ENCODE peak calls at places on chromosomes 7 and 10, in four cellular contexts. One of them, this sample, is unnamed.

GRCh38 chr7:74345970-74346369 is 56.8 kb downstream of the CLIP2 start:
- DNase-seq in HepG2: no peak
- DNase-seq in K562: no peak
- DNase-seq in GM12878: no peak
- DNase-seq in this sample: no peak

GRCh38 chr7:82722946-82723345 is 279.4 kb upstream of the CACNA2D1 start:
- DNase-seq in HepG2: no peak
- DNase-seq in GM12878: no peak
- DNase-seq in K562: no peak
- DNase-seq in this sample: no peak

GRCh38 chr7:92730808-92731207 is 105.6 kb downstream of the CDK6 start:
- DNase-seq in HepG2: no peak
- DNase-seq in K562: no peak
- DNase-seq in GM12878: no peak
- DNase-seq in this sample: no peak

GRCh38 chr7:73449422-73449821 is 15.8 kb downstream of the FZD9 start:
- DNase-seq in HepG2: no peak
- DNase-seq in GM12878: no peak
- DNase-seq in K562: no peak
- DNase-seq in this sample: no peak

GRCh38 chr10:32271617-32272016 is 75.3 kb downstream of the EPC1 start:
- DNase-seq in GM12878: no peak
- DNase-seq in HepG2: no peak
- DNase-seq in K562: no peak
- DNase-seq in this sample: no peak

GRCh38 chr7:19249281-19249680 is 104.1 kb upstream of the FERD3L start:
- DNase-seq in K562: no peak
- DNase-seq in GM12878: no peak
- DNase-seq in HepG2: no peak
- DNase-seq in this sample: no peak

GRCh38 chr7:2002561-2003450 is 229.9 kb downstream of the MAD1L1 start:
- DNase-seq in K562: no peak
- DNase-seq in GM12878: no peak
- DNase-seq in HepG2: no peak
- DNase-seq in this sample: peak

GRCh38 chr10:1520909-1521565 is 216.3 kb downstream of the ADARB2 start:
- DNase-seq in HepG2: no peak
- DNase-seq in K562: no peak
- DNase-seq in GM12878: no peak
- DNase-seq in this sample: no peak

GRCh38 chr7:91644251-91644650 is 236.3 kb downstream of the MTERF1 start:
- DNase-seq in K562: no peak
- DNase-seq in HepG2: no peak
- DNase-seq in GM12878: no peak
- DNase-seq in this sample: no peak

GRCh38 chr10:119516381-119517234 is 25.9 kb downstream of the RGS10 start:
- DNase-seq in HepG2: no peak
- DNase-seq in GM12878: peak
- DNase-seq in K562: peak
- DNase-seq in this sample: no peak

GRCh38 chr7:832292-832967 is at the start of gene SUN1:
- DNase-seq in GM12878: peak
- DNase-seq in K562: no peak
- DNase-seq in HepG2: peak
- DNase-seq in this sample: no peak

GRCh38 chr10:119250641-119251314 is 43.4 kb downstream of the GRK5 start:
- DNase-seq in GM12878: no peak
- DNase-seq in HepG2: no peak
- DNase-seq in K562: peak
- DNase-seq in this sample: no peak

GRCh38 chr7:143909863-143910262 is 7.9 kb upstream of the TCAF1 start:
- DNase-seq in GM12878: no peak
- DNase-seq in K562: no peak
- DNase-seq in HepG2: no peak
- DNase-seq in this sample: no peak

GRCh38 chr7:27774717-27775328 is 34.9 kb downstream of the TAX1BP1 start:
- DNase-seq in K562: peak
- DNase-seq in GM12878: no peak
- DNase-seq in HepG2: peak
- DNase-seq in this sample: no peak

GRCh38 chr10:130807721-130808120 is 503.8 kb downstream of the TCERG1L start:
- DNase-seq in HepG2: no peak
- DNase-seq in K562: no peak
- DNase-seq in GM12878: no peak
- DNase-seq in this sample: no peak

GRCh38 chr7:150322114-150322832 is 882 bp upstream of the LRRC61 start:
- DNase-seq in K562: peak
- DNase-seq in HepG2: peak
- DNase-seq in GM12878: no peak
- DNase-seq in this sample: no peak

GRCh38 chr7:135911091-135911490 is 66.1 kb downstream of the MTPN start:
- DNase-seq in GM12878: no peak
- DNase-seq in K562: peak
- DNase-seq in HepG2: no peak
- DNase-seq in this sample: no peak

GRCh38 chr10:23522345-23522744 is 83.5 kb downstream of the OTUD1 start:
- DNase-seq in HepG2: no peak
- DNase-seq in GM12878: no peak
- DNase-seq in K562: no peak
- DNase-seq in this sample: no peak

GRCh38 chr10:3239066-3239919 is 66.7 kb upstream of the PITRM1 start:
- DNase-seq in GM12878: no peak
- DNase-seq in K562: peak
- DNase-seq in HepG2: peak
- DNase-seq in this sample: peak

GRCh38 chr10:116170815-116171250 is 102.2 kb downstream of the GFRA1 start:
- DNase-seq in HepG2: no peak
- DNase-seq in K562: no peak
- DNase-seq in GM12878: no peak
- DNase-seq in this sample: no peak

GRCh38 chr7:4715385-4715770 is 33.3 kb downstream of the FOXK1 start:
- DNase-seq in K562: no peak
- DNase-seq in HepG2: peak
- DNase-seq in GM12878: no peak
- DNase-seq in this sample: no peak

GRCh38 chr7:43758029-43758860 is at the start of gene BLVRA:
- DNase-seq in GM12878: no peak
- DNase-seq in K562: peak
- DNase-seq in HepG2: peak
- DNase-seq in this sample: peak

GRCh38 chr10:101817542-101818118 is 614 bp downstream of the OGA start:
- DNase-seq in HepG2: no peak
- DNase-seq in GM12878: no peak
- DNase-seq in K562: peak
- DNase-seq in this sample: no peak
- TF ChIP-seq SP1 in HepG2: no peak
- TF ChIP-seq SP1 in GM12878: no peak
- TF ChIP-seq SP1 in K562: peak
- TF ChIP-seq SP1 in this sample: no peak

DNA sequence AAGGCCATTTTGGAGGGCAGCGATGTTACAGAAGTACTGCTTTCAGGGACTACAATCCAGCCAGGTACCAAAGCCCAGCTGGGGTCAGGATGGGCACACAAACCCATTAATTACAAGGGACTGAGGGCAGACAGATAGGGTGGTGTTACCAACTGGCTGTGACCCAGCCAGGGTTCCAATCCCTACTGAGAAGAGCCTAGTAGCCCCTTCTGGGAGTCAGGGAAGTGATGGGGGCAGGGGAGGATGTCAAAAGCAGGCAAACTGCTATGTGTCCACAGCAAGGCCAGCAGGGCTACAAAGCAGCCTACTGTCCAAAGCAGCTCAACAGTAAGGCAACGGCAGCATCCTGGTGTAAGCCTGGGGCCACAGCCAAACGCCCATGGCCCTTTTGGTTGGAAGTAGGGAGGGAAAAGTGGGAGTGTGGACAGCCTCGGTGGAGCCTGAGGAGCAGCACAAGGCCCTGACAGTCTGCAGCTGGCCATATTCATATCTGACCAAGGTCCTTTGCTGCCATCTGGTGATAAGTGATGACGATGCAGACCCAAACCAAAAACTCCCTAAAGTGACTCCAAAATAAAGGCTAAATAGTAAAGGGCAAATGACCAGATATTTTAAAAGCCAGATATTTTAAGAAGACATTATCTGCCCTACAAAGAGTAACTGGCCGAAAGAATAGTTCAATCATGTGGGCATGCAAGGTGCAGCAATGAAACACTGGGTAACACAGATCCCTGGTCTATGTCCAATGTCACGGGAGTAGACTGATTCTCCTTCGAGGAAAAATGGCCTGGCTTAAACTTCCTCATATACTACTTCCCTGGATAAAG is 56.9 kb downstream of the XPNPEP1 start:
- DNase-seq in HepG2: no peak
- DNase-seq in GM12878: no peak
- DNase-seq in K562: peak
- DNase-seq in this sample: no peak
- TF ChIP-seq ETV6 in HepG2: no peak
- TF ChIP-seq ETV6 in GM12878: no peak
- TF ChIP-seq ETV6 in K562: no peak
- TF ChIP-seq ETV6 in this sample: no peak

DNA sequence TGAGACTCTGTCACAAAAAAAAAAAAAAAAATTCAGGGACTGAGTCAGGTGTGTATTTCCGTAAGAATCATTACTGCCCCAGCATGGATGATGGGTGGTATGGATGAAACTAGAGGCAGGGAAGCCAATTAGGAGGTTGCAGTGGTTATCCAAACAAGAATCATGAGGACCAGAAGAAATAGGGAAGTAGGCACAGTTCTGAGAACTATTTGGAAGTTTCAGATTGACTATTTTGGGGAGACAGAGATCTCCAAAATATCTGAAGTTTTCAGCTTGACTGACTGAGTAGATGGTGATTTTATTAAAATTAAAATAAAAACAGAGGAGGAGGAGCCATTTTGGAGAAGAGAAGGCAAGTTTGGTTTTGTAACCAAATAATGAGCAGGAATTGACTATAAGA is 119.4 kb upstream of the NRBF2 start:
- DNase-seq in HepG2: no peak
- DNase-seq in GM12878: no peak
- DNase-seq in K562: no peak
- DNase-seq in this sample: no peak
- TF ChIP-seq SP1 in HepG2: no peak
- TF ChIP-seq SP1 in GM12878: no peak
- TF ChIP-seq SP1 in K562: no peak
- TF ChIP-seq SP1 in this sample: no peak

GRCh38 chr7:104296900-104297299 is 31.5 kb upstream of the LHFPL3 start:
- DNase-seq in GM12878: no peak
- DNase-seq in HepG2: peak
- DNase-seq in K562: no peak
- DNase-seq in this sample: no peak
- TF ChIP-seq ETV6 in GM12878: no peak
- TF ChIP-seq ETV6 in HepG2: no peak
- TF ChIP-seq ETV6 in K562: no peak
- TF ChIP-seq ETV6 in this sample: no peak

DNA sequence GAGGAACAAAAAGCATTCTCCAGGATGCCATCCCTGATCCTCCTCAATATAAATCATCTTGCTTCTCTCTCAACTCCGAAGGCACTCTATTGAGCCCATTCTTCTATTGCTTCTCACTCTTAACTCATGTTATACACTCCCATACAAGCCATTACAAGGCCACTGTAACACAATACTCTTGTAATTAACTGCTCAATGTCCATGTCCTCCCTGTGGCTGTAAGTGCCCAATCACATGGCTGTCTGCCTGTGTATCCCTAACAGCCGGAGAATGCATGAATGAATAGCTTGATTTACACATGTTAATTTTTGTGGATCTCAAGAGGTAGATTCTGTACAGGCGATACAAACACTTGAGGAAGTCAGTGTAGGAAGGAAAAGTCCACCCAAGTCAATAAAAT is 215.6 kb downstream of the DOCK4 start:
- DNase-seq in HepG2: no peak
- DNase-seq in K562: no peak
- DNase-seq in GM12878: no peak
- DNase-seq in this sample: no peak
- TF ChIP-seq SP1 in HepG2: no peak
- TF ChIP-seq SP1 in K562: no peak
- TF ChIP-seq SP1 in GM12878: no peak
- TF ChIP-seq SP1 in this sample: no peak

GRCh38 chr7:77538186-77538907 is 1.3 kb downstream of the PTPN12 start:
- DNase-seq in HepG2: peak
- DNase-seq in K562: peak
- DNase-seq in GM12878: no peak
- DNase-seq in this sample: peak

GRCh38 chr7:77537136-77537594 is at the start of gene PTPN12:
- DNase-seq in HepG2: no peak
- DNase-seq in GM12878: no peak
- DNase-seq in K562: no peak
- DNase-seq in this sample: peak

GRCh38 chr7:77536413-77537135 is 521 bp upstream of the PTPN12 start:
- DNase-seq in GM12878: peak
- DNase-seq in HepG2: peak
- DNase-seq in K562: peak
- DNase-seq in this sample: peak

GRCh38 chr7:77538908-77539212 is 1.8 kb downstream of the PTPN12 start:
- DNase-seq in GM12878: no peak
- DNase-seq in HepG2: no peak
- DNase-seq in K562: no peak
- DNase-seq in this sample: no peak

GRCh38 chr7:77537595-77538185 is 595 bp downstream of the PTPN12 start:
- DNase-seq in HepG2: peak
- DNase-seq in K562: peak
- DNase-seq in GM12878: no peak
- DNase-seq in this sample: peak
- TF ChIP-seq ETV6 in HepG2: no peak
- TF ChIP-seq ETV6 in K562: no peak
- TF ChIP-seq ETV6 in GM12878: no peak
- TF ChIP-seq ETV6 in this sample: peak

DNA sequence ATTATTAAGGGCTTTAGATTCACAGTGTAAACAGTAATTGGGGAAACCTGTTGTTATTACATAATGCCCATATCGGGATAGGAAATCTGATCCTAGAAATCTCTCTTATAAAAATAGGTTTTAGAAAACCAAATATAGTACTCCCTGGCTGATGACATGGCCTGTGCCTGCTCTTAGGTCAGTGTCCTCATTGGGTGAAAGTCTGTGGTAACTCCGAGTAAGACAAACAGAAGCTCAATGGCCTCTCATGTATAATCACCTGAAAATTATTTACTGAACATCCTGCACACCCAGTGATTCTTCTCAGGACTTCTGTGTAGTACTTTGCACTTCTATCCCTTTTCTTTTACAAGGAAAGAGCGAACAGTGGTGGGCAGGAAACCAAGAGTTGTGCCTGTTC is 37.8 kb downstream of the SEM1 start:
- DNase-seq in K562: no peak
- DNase-seq in GM12878: no peak
- DNase-seq in HepG2: no peak
- DNase-seq in this sample: no peak
- TF ChIP-seq SP1 in K562: no peak
- TF ChIP-seq SP1 in GM12878: no peak
- TF ChIP-seq SP1 in HepG2: no peak
- TF ChIP-seq SP1 in this sample: no peak